ENCODE peak calls at places on chromosome 18, in five cellular contexts. T, B, K, I and R are unnamed samples.
A peak's percentile ranks its signal among the peaks of the same experiment; 100 is the strongest.

GRCh38 chr18:67766930-67767329 is 250.4 kb upstream of the DSEL start:
- ATAC-seq in T (no peak), B (no peak), K (no peak), I (no peak), R (no peak)

GRCh38 chr18:22422909-22423548 is 5.3 kb upstream of the CTAGE1 start:
- ATAC-seq in T (peak; percentile 93), B (peak; percentile 88), K (peak; percentile 79), I (peak; percentile 42), R (peak; percentile 28)

GRCh38 chr18:24083550-24083949 is 55.3 kb upstream of the CABYR start:
- ATAC-seq in T (no peak), B (no peak), K (no peak), I (no peak), R (no peak)

GRCh38 chr18:67386028-67386427 is 130.5 kb downstream of the DSEL start:
- ATAC-seq in T (no peak), B (no peak), K (no peak), I (no peak), R (no peak)

GRCh38 chr18:62784966-62785413 is 69.6 kb downstream of the PHLPP1 start:
- ATAC-seq in T (no peak), B (no peak), K (no peak), I (peak; percentile 53), R (peak; percentile 61)

GRCh38 chr18:76486029-76486428 is 9.0 kb downstream of the ZNF516 start:
- ATAC-seq in T (no peak), B (no peak), K (no peak), I (no peak), R (no peak)

GRCh38 chr18:76721207-76721996 is 101.0 kb upstream of the ZNF236 start:
- ATAC-seq in T (no peak), B (no peak), K (peak; percentile 33), I (peak; percentile 29), R (no peak)

GRCh38 chr18:78546281-78546680 is 433.3 kb upstream of the SALL3 start:
- ATAC-seq in T (no peak), B (no peak), K (no peak), I (no peak), R (no peak)

GRCh38 chr18:36572135-36572856 is 256.5 kb downstream of the TPGS2 start:
- ATAC-seq in T (peak; percentile 71), B (peak; percentile 78), K (peak; percentile 75), I (peak; percentile 66), R (peak; percentile 55)

GRCh38 chr18:42131044-42131939 is 176.3 kb downstream of the PIK3C3 start:
- ATAC-seq in T (no peak), B (no peak), K (no peak), I (no peak), R (no peak)

GRCh38 chr18:7879717-7880116 is 312.6 kb downstream of the PTPRM start:
- ATAC-seq in T (no peak), B (peak; percentile 12), K (no peak), I (no peak), R (no peak)

GRCh38 chr18:78610646-78611045 is 369.0 kb upstream of the SALL3 start:
- ATAC-seq in T (no peak), B (no peak), K (no peak), I (no peak), R (no peak)

GRCh38 chr18:76401496-76401895 is 93.5 kb downstream of the ZNF516 start:
- ATAC-seq in T (no peak), B (no peak), K (no peak), I (peak; percentile 38), R (peak; percentile 41)

GRCh38 chr18:21194871-21195771 is 46.9 kb upstream of the GREB1L start:
- ATAC-seq in T (no peak), B (peak; percentile 77), K (peak; percentile 77), I (no peak), R (no peak)

GRCh38 chr18:46095532-46095931 is 2.6 kb downstream of the ATP5F1A start:
- ATAC-seq in T (no peak), B (no peak), K (no peak), I (no peak), R (no peak)

GRCh38 chr18:4821801-4822200 is 366.7 kb upstream of the DLGAP1 start:
- ATAC-seq in T (no peak), B (no peak), K (no peak), I (no peak), R (no peak)

GRCh38 chr18:22814329-22814703 is 118.8 kb upstream of the RBBP8 start:
- ATAC-seq in T (no peak), B (no peak), K (no peak), I (no peak), R (no peak)

GRCh38 chr18:45739848-45740247 is 15.9 kb downstream of the SLC14A1 start:
- ATAC-seq in T (no peak), B (no peak), K (no peak), I (peak; percentile 48), R (no peak)

GRCh38 chr18:48355526-48356115 is 53.6 kb downstream of the ZBTB7C start:
- ATAC-seq in T (no peak), B (no peak), K (no peak), I (no peak), R (no peak)

GRCh38 chr18:68177807-68178702 is 536.9 kb downstream of the TMX3 start:
- ATAC-seq in T (peak; percentile 72), B (peak; percentile 87), K (peak; percentile 97), I (no peak), R (no peak)

GRCh38 chr18:2302012-2302411 is 269.3 kb downstream of the METTL4 start:
- ATAC-seq in T (no peak), B (no peak), K (no peak), I (no peak), R (no peak)

GRCh38 chr18:2304378-2305175 is 266.7 kb downstream of the METTL4 start:
- ATAC-seq in T (no peak), B (peak; percentile 76), K (no peak), I (no peak), R (no peak)

GRCh38 chr18:2302628-2303516 is 268.4 kb downstream of the METTL4 start:
- ATAC-seq in T (no peak), B (peak; percentile 59), K (peak; percentile 44), I (no peak), R (no peak)

GRCh38 chr18:2301316-2301715 is 270.0 kb downstream of the METTL4 start:
- ATAC-seq in T (no peak), B (no peak), K (no peak), I (no peak), R (no peak)

DNA sequence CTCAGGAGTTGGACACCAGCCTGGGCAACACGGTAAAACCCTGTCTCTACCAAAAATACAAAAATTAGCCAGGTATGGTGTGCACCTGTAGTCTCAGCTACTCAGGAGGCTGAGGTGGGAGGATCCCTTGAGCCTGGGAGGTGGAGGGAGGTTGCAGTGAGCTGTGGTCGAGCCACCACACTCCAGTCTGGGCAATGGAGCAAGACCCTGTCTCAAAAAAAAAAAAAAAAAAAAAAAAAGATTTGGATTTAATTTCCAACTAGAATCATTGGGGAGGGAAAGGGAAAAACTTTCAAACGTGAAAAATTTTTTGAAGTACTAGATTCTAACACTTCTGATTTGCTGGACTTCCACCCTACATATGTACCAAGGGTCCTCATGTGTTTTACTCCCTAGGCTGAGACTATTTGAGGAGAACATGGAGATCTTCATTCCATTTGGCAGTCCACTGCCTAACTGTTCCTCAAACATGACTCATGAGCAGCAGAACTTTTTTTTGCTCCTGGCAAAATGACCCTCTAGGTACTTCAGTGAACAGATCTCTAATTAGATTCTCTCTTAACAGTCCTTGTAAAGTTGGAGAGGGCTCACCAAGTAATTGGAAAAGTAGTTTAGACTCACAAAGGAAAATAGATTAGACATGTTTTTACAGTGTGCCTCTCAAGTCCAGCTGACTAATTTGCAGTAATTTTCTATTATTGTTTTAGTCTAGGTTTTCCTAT is 267.6 kb downstream of the METTL4 start:
- ATAC-seq in T (no peak), B (peak; percentile 83), K (no peak), I (no peak), R (no peak)
- H3K27ac ChIP-seq in T (no peak overlapping the region), B (no peak overlapping the region), K (no peak overlapping the region), I (no peak overlapping the region), R (no peak overlapping the region)

GRCh38 chr18:13376841-13377351 is 158.3 kb downstream of the LDLRAD4 start:
- ATAC-seq in T (no peak), B (no peak), K (no peak), I (no peak), R (no peak)

GRCh38 chr18:13374468-13375301 is 156.1 kb downstream of the LDLRAD4 start:
- ATAC-seq in T (no peak), B (no peak), K (no peak), I (peak; percentile 2), R (peak; percentile 13)

GRCh38 chr18:13375302-13376255 is 157.0 kb downstream of the LDLRAD4 start:
- ATAC-seq in T (no peak), B (peak; percentile 88), K (peak; percentile 61), I (peak; percentile 86), R (peak; percentile 93)

GRCh38 chr18:13377496-13377895 is 158.9 kb downstream of the LDLRAD4 start:
- ATAC-seq in T (no peak), B (no peak), K (peak; percentile 23), I (no peak), R (no peak)

DNA sequence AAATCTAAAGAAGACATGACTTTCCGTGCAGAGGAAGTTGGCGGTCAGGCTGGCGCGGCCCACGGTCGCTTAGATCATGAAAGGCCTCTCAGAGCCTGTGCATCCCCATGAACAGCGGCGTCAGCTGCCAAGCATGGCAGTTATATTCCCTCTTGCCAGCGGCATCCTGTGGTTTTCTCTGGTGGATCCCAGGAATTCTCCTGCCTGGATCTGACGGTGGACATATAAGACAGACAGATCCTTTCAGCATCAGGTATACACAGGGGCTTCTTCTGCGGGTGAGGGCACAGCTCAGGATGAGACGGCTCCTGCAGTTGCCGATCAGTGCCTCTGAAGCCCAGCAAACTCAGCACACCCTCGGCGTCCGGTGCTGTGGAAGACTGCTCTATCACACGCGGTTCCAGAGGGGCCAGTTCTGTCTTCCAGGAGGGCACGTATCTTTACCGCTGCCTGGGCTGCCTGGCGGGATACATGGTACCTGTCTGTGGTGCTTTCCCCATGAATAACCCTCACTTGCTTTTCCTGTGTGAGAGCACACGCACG is 157.8 kb downstream of the LDLRAD4 start:
- ATAC-seq in T (no peak), B (no peak), K (no peak), I (no peak), R (no peak)
- H3K4me1 ChIP-seq in T (peaks cover 6% of the 10 kb centered on the region), B (peaks cover under 1% of the 10 kb centered on the region), K (no peaks in the 10 kb centered on the region), I (peaks cover 83% of the 10 kb centered on the region), R (peaks cover 32% of the 10 kb centered on the region)

DNA sequence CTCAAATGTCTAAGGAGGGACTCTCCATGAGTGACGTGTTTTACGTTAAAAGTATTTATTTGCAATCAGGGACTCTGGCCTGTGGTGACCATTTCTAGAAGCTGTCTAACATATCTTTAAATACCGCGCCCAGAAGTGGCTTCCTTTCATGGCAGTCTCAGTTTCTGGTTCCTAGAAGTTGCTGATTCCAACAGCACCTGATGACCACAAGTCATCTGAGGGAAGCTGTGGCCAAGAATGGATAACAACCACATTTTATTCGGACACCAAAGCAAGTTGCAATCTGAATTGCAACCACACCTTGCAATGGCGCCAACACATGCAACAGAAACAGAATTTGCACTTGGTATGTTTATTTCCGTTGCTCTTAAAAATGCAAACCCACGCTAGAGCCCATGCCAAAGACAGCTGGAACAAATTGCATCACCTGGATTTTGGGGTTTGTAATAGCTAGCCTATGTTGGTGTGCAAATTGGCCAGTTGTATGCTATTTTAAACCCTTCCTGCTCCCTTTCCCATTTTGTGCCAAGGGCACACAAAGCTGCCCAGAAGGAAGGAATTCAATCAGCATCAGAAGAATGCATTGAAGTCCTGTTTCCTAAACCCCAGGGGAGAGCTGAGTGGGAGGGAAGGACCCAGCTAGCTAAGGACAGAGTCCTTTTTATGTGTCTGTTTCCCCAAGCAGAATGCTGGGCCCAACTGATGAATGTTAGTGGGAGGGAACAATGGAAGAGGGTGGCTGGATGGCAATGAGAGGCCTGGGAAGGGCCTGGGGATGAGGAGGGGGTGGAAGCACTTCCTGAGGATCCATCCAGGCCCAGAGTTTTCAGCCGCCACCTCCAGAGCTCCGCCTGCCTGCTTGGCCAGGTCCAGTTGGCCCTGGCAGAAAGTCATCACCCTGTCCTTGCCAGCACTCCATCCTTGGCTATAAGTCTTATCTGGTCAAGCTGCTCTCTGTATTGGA is 32.9 kb downstream of the MEX3C start:
- ATAC-seq in T (no peak), B (no peak), K (no peak), I (no peak), R (no peak)
- TF ChIP-seq CTCF in T (no peak), B (no peak), K (no peak), I (no peak), R (no peak)

GRCh38 chr18:13612111-13612997 is 114.0 kb downstream of the FAM210A start:
- ATAC-seq in T (no peak), B (peak; percentile 5), K (peak; percentile 7), I (peak; percentile 9), R (peak; percentile 2)
- H3K27ac ChIP-seq in T (no peak overlapping the region), B (no peak overlapping the region), K (no peak overlapping the region), I (peak overlapping the region; percentile 75), R (peak overlapping the region; percentile 78)